ENCODE peak calls at places on chromosome 19, in six cellular contexts. U is cardiac fibroblast, F is ovary, G is K562, K is astrocyte of the cerebellum, N is IMR-90. W is an unnamed sample.
A peak's percentile ranks its signal among the peaks of the same experiment; 100 is the strongest.

GRCh38 chr19:58538257-58539168 is 5.4 kb upstream of the TRIM28 start:
- DNase-seq in U (peak; percentile 54), F (no peak), G (no peak), K (no peak), N (no peak), W (no peak)

GRCh38 chr19:53906211-53907192 is 2.6 kb upstream of the CACNG7 start:
- DNase-seq in U (peak; percentile 35), F (peak; percentile 31), G (peak; percentile 79), K (no peak), N (no peak), W (no peak)

GRCh38 chr19:38543286-38543806 is 74.4 kb downstream of the MAP4K1 start:
- DNase-seq in U (no peak), F (no peak), G (no peak), K (no peak), N (no peak), W (no peak)

GRCh38 chr19:35269425-35270117 is 809 bp downstream of the USF2 start:
- DNase-seq in U (peak; percentile 88), F (peak; percentile 92), G (peak; percentile 84), K (peak; percentile 71), N (peak; percentile 75), W (peak; percentile 34)

GRCh38 chr19:35295792-35296462 is 4.0 kb downstream of the MAG start:
- DNase-seq in U (no peak), F (no peak), G (peak; percentile 43), K (no peak), N (no peak), W (no peak)

GRCh38 chr19:6925801-6926751 is 38.7 kb downstream of the ADGRE1 start:
- DNase-seq in U (no peak), F (no peak), G (no peak), K (no peak), N (no peak), W (no peak)

GRCh38 chr19:42553292-42554045 is 25.2 kb upstream of the CEACAM1 start:
- DNase-seq in U (peak; percentile 56), F (no peak), G (no peak), K (peak; percentile 26), N (peak; percentile 67), W (peak; percentile 41)

GRCh38 chr19:6519289-6519688 is 11.5 kb upstream of the TNFSF9 start:
- DNase-seq in U (peak; percentile 73), F (no peak), G (no peak), K (peak; percentile 68), N (peak; percentile 61), W (no peak)

GRCh38 chr19:54518844-54519243 is 16.2 kb downstream of the LAIR2 start:
- DNase-seq in U (peak; percentile 4), F (no peak), G (peak; percentile 72), K (no peak), N (no peak), W (no peak)

GRCh38 chr19:35345671-35346111 is 2.0 kb upstream of the FFAR1 start:
- DNase-seq in U (no peak), F (no peak), G (no peak), K (no peak), N (no peak), W (no peak)

GRCh38 chr19:45099465-45100201 is 6.7 kb downstream of the PPP1R37 start:
- DNase-seq in U (no peak), F (no peak), G (no peak), K (no peak), N (peak; percentile 46), W (no peak)

GRCh38 chr19:1076951-1077350 is 10.0 kb downstream of the ARHGAP45 start:
- DNase-seq in U (no peak), F (peak; percentile 25), G (no peak), K (no peak), N (no peak), W (no peak)

GRCh38 chr19:27676334-27676733 is 1536.6 kb downstream of the UQCRFS1 start:
- DNase-seq in U (no peak), F (no peak), G (no peak), K (no peak), N (no peak), W (no peak)

GRCh38 chr19:39406656-39407393 is at the start of gene ZFP36:
- DNase-seq in U (peak; percentile 95), F (peak; percentile 95), G (peak; percentile 75), K (no peak), N (peak; percentile 83), W (peak; percentile 63)

GRCh38 chr19:3324405-3324856 is 42.0 kb upstream of the NFIC start:
- DNase-seq in U (peak; percentile 26), F (peak; percentile 60), G (peak; percentile 87), K (no peak), N (no peak), W (no peak)

GRCh38 chr19:41699231-41699967 is 9.0 kb upstream of the CEACAM5 start:
- DNase-seq in U (no peak), F (no peak), G (no peak), K (no peak), N (no peak), W (no peak)

GRCh38 chr19:42294471-42295137 is 7.3 kb upstream of the PRR19 start:
- DNase-seq in U (no peak), F (no peak), G (no peak), K (no peak), N (no peak), W (no peak)

GRCh38 chr19:34236035-34236793 is 18.1 kb upstream of the GARRE1 start:
- DNase-seq in U (peak; percentile 49), F (no peak), G (no peak), K (no peak), N (peak; percentile 82), W (no peak)

GRCh38 chr19:38685666-38686529 is 38.4 kb downstream of the ACTN4 start:
- DNase-seq in U (peak; percentile 83), F (no peak), G (peak; percentile 24), K (peak; percentile 53), N (peak; percentile 73), W (no peak)

GRCh38 chr19:57800696-57801095 is 14.0 kb downstream of the ZNF552 start:
- DNase-seq in U (no peak), F (no peak), G (no peak), K (no peak), N (no peak), W (no peak)

GRCh38 chr19:2318923-2319322 is 9.5 kb downstream of the LSM7 start:
- DNase-seq in U (no peak), F (no peak), G (no peak), K (no peak), N (no peak), W (no peak)

GRCh38 chr19:39009001-39009400 is 23.3 kb downstream of the FBXO27 start:
- DNase-seq in U (no peak), F (no peak), G (no peak), K (no peak), N (no peak), W (no peak)

GRCh38 chr19:39166571-39167391 is 30.0 kb upstream of the NCCRP1 start:
- DNase-seq in U (peak; percentile 13), F (peak; percentile 57), G (no peak), K (no peak), N (no peak), W (no peak)

GRCh38 chr19:38703509-38703908 is 40.8 kb downstream of the CAPN12 start:
- DNase-seq in U (no peak), F (no peak), G (no peak), K (no peak), N (no peak), W (no peak)

GRCh38 chr19:29884466-29884865 is 57.6 kb upstream of the URI1 start:
- DNase-seq in U (no peak), F (peak; percentile 22), G (no peak), K (no peak), N (no peak), W (no peak)

GRCh38 chr19:42242071-42242511 is 311 bp downstream of the GSK3A start:
- DNase-seq in U (no peak), F (no peak), G (no peak), K (no peak), N (no peak), W (no peak)

GRCh38 chr19:51703655-51704515 is 10.8 kb downstream of the SPACA6 start:
- DNase-seq in U (peak; percentile 97), F (peak; percentile 98), G (peak; percentile 95), K (peak; percentile 85), N (peak; percentile 89), W (peak; percentile 82)

GRCh38 chr19:7349961-7350711 is 1.4 kb downstream of the ARHGEF18 start:
- DNase-seq in U (no peak), F (no peak), G (no peak), K (no peak), N (no peak), W (no peak)

GRCh38 chr19:44951179-44952159 is 3.7 kb upstream of the CLPTM1 start:
- DNase-seq in U (peak; percentile 91), F (peak; percentile 55), G (peak; percentile 75), K (peak; percentile 74), N (peak; percentile 82), W (peak; percentile 43)

GRCh38 chr19:41987141-41987860 is 6.7 kb downstream of the ATP1A3 start:
- DNase-seq in U (no peak), F (no peak), G (no peak), K (no peak), N (no peak), W (no peak)

GRCh38 chr19:40594657-40595077 is 6.5 kb upstream of the LTBP4 start:
- DNase-seq in U (no peak), F (no peak), G (no peak), K (no peak), N (peak; percentile 70), W (no peak)
- H3K4me3 ChIP-seq in U (no peak overlapping the region), F (no peak overlapping the region), G (no peak overlapping the region), K (no peak overlapping the region), N (no peak overlapping the region), W (peak overlapping the region; percentile 7)

GRCh38 chr19:36972594-36972993 is 56.5 kb downstream of the ZNF568 start:
- DNase-seq in U (no peak), F (no peak), G (no peak), K (no peak), N (no peak), W (no peak)

GRCh38 chr19:36973021-36973843 is 57.1 kb downstream of the ZNF568 start:
- DNase-seq in U (peak; percentile 74), F (peak; percentile 85), G (peak; percentile 18), K (peak; percentile 23), N (peak; percentile 50), W (peak; percentile 18)

GRCh38 chr19:36973844-36974195 is 57.7 kb downstream of the ZNF568 start:
- DNase-seq in U (no peak), F (no peak), G (no peak), K (no peak), N (no peak), W (no peak)
- H3K4me3 ChIP-seq in U (peak overlapping the region; percentile 68), F (peak overlapping the region; percentile 56), G (no peak overlapping the region), K (peak overlapping the region; percentile 58), N (peak overlapping the region; percentile 96), W (peak overlapping the region; percentile 65)

DNA sequence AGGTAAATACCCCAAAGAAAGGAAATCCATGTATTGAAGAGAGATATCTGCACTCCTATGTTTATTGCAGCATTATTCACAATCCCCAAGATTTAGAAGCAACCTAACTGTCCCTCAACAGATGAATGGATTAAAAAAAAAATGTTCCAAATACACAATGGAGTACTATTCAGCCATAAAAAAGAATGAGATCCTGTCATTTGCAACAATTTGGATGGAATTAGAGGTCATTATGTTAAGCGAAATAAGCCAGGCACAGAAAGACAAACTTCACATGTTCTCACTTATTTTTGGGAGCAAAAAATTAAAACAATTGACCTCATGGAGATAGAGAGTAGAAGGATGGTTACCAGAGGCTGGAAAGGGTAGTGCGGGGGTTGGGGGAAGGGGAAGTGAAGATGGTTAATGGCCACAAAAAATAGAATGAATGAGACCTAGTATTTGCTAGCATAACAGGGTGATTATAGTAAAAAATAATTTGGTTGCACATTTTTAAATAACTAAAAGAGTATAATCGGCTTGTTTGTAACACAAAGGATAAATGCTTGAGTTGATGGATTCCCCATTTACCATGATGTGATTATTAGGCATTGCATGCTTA is 9.7 kb upstream of the ZNF709 start:
- DNase-seq in U (no peak), F (no peak), G (no peak), K (no peak), N (no peak), W (no peak)
- H3K4me3 ChIP-seq in U (no peak overlapping the region), F (no peak overlapping the region), G (no peak overlapping the region), K (no peak overlapping the region), N (no peak overlapping the region), W (no peak overlapping the region)

GRCh38 chr19:32824136-32824835 is 45.3 kb downstream of the SLC7A9 start:
- DNase-seq in U (no peak), F (no peak), G (no peak), K (no peak), N (no peak), W (no peak)
- H3K4me3 ChIP-seq in U (no peak overlapping the region), F (no peak overlapping the region), G (no peak overlapping the region), K (no peak overlapping the region), N (no peak overlapping the region), W (no peak overlapping the region)

W was measured in skeletal muscle cell.